ENCODE peak calls at places on chromosomes 7 and 10, in nine cellular contexts. F is HCT116, Y is transverse colon, H is body of pancreas, J is IMR-90, U is sigmoid colon, B is spleen, I is endothelial cell of umbilical vein, E is heart left ventricle. T is an unnamed sample.

GRCh38 chr7:81244213-81244612 is 325.4 kb upstream of the SEMA3C start:
- DNase-seq in F (peak), Y (no peak), H (no peak), J (peak), U (no peak), B (no peak), I (peak), E (no peak), T (no peak)

GRCh38 chr7:136964347-136964746 is 95.9 kb downstream of the CHRM2 start:
- DNase-seq in F (no peak), Y (no peak), H (no peak), J (no peak), U (no peak), B (no peak), I (peak), E (no peak), T (no peak)

GRCh38 chr7:46454796-46455195 is 533.7 kb upstream of the IGFBP3 start:
- DNase-seq in F (no peak), Y (no peak), H (no peak), J (peak), U (no peak), B (no peak), I (no peak), E (no peak), T (no peak)

GRCh38 chr10:100528123-100528884 is 1.4 kb downstream of the NDUFB8 start:
- DNase-seq in F (no peak), Y (no peak), H (no peak), J (no peak), U (no peak), B (no peak), I (peak), E (no peak), T (no peak)

GRCh38 chr10:132836248-132836831 is 50.4 kb upstream of the NKX6-2 start:
- DNase-seq in F (no peak), Y (no peak), H (peak), J (no peak), U (peak), B (peak), I (no peak), E (peak), T (no peak)

GRCh38 chr10:15245530-15245929 is 77.0 kb upstream of the NMT2 start:
- DNase-seq in F (peak), Y (no peak), H (no peak), J (no peak), U (no peak), B (no peak), I (peak), E (no peak), T (no peak)

GRCh38 chr7:875476-876076 is 778 bp upstream of the GET4 start:
- DNase-seq in F (no peak), Y (peak), H (peak), J (no peak), U (no peak), B (peak), I (no peak), E (no peak), T (no peak)

GRCh38 chr10:42112331-42113157 is 525.8 kb downstream of the ZNF33B start:
- DNase-seq in F (no peak), Y (no peak), H (no peak), J (no peak), U (no peak), B (no peak), I (no peak), E (no peak), T (no peak)

GRCh38 chr10:18142151-18142550 is 1.9 kb downstream of the CACNB2 start:
- DNase-seq in F (no peak), Y (no peak), H (no peak), J (no peak), U (no peak), B (no peak), I (no peak), E (no peak), T (no peak)

GRCh38 chr7:79504607-79505389 is 51.3 kb upstream of the MAGI2 start:
- DNase-seq in F (peak), Y (no peak), H (no peak), J (peak), U (no peak), B (no peak), I (peak), E (no peak), T (no peak)

GRCh38 chr7:79507161-79507560 is 53.7 kb upstream of the MAGI2 start:
- DNase-seq in F (no peak), Y (no peak), H (no peak), J (no peak), U (no peak), B (no peak), I (no peak), E (no peak), T (no peak)

GRCh38 chr7:79497728-79498127 is 44.3 kb upstream of the MAGI2 start:
- DNase-seq in F (no peak), Y (no peak), H (no peak), J (no peak), U (no peak), B (no peak), I (no peak), E (no peak), T (no peak)

GRCh38 chr7:79506481-79506880 is 53.0 kb upstream of the MAGI2 start:
- DNase-seq in F (no peak), Y (no peak), H (no peak), J (peak), U (no peak), B (no peak), I (no peak), E (no peak), T (no peak)

GRCh38 chr7:79502151-79502550 is 48.7 kb upstream of the MAGI2 start:
- DNase-seq in F (no peak), Y (no peak), H (no peak), J (no peak), U (no peak), B (no peak), I (peak), E (no peak), T (no peak)
- TF ChIP-seq CTCF in F (peak), Y (peak), H (no peak), J (no peak), U (no peak), B (no peak), I (peak), E (no peak), T (peak)

GRCh38 chr10:44998146-44998631 is 2.5 kb upstream of the ZNF22 start:
- DNase-seq in F (no peak), Y (no peak), H (no peak), J (peak), U (peak), B (no peak), I (no peak), E (no peak), T (peak)
- H3K27ac ChIP-seq in F (no peak), Y (peak), H (peak), J (peak), U (peak), B (peak), I (no peak), E (peak), T (no peak)

DNA sequence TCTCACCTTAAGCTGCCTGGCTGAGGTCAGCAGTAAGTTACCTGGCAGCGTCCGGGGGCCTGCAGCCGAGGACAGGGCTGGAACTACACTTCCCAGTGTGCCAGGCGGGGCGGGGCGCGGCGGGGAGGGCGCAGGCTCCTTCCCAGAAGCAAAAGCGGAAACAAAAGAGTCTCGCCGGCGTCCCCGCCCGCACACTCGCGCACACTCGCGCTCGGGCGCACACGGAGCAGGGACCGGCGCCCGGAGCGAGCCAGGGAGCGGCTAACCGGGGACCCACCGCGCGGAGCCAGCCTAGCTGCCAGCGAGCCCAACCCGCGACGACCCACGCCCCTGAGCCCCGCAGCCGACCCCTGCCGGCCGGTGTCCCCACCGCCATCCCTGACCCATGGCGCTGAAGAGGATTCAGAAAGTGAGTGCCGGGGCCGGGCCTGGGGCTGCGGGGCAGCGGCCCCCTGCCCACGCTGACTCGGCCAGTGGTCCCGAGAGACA is at the start of gene UBE2D1:
- DNase-seq in F (peak), Y (peak), H (peak), J (peak), U (peak), B (peak), I (peak), E (peak), T (peak)
- TF ChIP-seq POLR2A in F (peak), Y (peak), H (peak), J (peak), U (peak), B (peak), I (peak), E (peak), T (no peak)

GRCh38 chr7:56079450-56080185 is 13.1 kb downstream of the PHKG1 start:
- DNase-seq in F (no peak), Y (peak), H (peak), J (peak), U (peak), B (peak), I (peak), E (peak), T (peak)
- TF ChIP-seq CTCF in F (no peak), Y (peak), H (peak), J (peak), U (peak), B (peak), I (peak), E (peak), T (peak)

DNA sequence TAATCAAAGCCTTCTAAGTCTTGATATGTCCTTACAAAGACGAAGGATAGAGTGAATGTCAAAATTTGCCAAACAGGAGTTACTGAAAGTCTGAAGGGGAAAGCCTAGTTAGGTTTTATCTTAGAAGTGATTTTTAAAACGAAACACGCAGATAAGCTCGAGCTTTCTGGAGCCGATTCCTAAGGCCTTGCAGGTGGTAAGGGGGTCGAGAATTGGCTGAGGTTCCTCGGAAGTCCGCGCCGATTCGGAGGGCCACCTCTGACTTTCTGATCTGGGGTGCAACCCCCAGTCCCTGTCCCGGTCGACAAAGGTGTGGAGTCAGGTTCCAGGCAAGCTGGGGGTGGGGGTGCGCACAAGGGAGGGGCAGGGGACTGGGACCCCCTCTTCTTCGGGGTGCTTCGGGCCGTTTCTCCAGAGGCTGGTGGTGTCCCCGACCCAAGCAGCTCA is 730 bp upstream of the CUL1 start:
- DNase-seq in F (no peak), Y (no peak), H (no peak), J (peak), U (peak), B (no peak), I (no peak), E (no peak), T (peak)
- H3K27ac ChIP-seq in F (peak), Y (peak), H (peak), J (peak), U (peak), B (peak), I (peak), E (peak), T (peak)

DNA sequence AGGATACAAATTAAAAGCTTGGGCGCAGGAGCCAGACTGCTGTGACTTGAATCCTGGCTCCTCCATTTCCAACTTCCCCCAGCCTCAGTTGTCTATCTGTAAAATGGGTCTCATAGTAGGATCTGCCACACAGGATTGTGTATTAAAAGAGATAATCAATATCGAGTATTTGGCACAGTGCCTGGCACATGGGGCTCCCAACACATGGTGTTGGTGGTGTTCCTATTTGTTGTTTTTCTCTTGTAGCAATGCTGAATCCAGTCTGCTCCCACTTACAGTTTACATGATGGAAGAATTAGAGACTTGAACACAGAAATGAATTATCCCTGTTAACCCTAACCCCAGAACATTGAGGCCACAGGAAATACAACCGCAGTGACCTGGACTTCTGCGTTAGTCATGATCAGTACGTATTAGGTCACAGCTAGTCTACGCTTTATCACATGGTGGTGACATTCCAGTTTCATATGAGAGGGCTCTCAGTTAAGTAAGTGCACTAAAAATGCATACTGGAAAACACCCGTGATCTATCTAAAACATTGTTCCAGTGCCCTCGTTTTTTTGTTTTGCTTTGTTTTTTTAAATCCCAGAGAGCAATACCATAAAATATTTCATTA is 169.5 kb upstream of the KLF14 start:
- DNase-seq in F (no peak), Y (no peak), H (peak), J (peak), U (no peak), B (no peak), I (peak), E (no peak), T (no peak)
- TF ChIP-seq POLR2A in F (peak), Y (no peak), H (no peak), J (no peak), U (no peak), B (no peak), I (no peak), E (no peak), T (no peak)

DNA sequence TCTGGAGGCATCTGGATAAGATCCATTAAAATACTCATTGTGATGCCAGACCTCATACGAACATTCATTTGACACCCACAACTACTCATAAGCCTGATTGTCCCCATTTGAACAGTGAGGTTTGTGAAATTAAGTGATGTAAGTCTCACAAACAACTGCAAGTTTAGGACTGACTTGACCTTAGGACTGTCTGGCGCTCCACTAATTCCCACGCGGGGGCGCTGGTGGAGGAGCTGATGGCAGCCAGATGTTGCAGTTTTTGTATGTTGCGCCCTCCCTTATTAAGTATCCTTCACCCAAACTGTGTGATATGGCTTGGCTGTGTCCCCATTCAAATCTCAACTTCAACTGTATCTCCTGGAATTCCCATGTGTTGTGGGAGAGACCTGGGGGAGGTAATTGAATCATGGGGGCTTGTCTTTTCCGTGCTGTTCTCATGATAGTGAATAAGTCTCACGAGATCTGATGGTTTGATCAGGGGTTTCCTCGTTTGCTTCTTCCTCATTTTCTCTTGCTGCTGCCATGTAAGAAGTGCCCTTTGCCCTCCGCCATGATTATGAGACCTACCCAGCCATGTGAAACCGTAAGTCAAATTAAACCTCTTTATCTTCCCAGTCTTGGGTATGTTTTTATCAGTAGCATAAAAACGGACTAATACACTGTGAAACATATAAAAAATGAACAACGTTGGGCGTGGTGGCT is 20.3 kb upstream of the TIAL1 start:
- DNase-seq in F (no peak), Y (no peak), H (no peak), J (no peak), U (no peak), B (peak), I (no peak), E (no peak), T (no peak)
- TF ChIP-seq CTCF in F (peak), Y (no peak), H (no peak), J (peak), U (no peak), B (no peak), I (no peak), E (no peak), T (no peak)

GRCh38 chr10:90504172-90504571 is 353.7 kb downstream of the HTR7 start:
- DNase-seq in F (no peak), Y (no peak), H (no peak), J (no peak), U (no peak), B (no peak), I (no peak), E (no peak), T (no peak)
- H3K27ac ChIP-seq in F (no peak), Y (no peak), H (no peak), J (no peak), U (no peak), B (no peak), I (no peak), E (no peak), T (no peak)

GRCh38 chr10:97497572-97498075 is 598 bp downstream of the MMS19 start:
- DNase-seq in F (peak), Y (peak), H (peak), J (peak), U (peak), B (peak), I (peak), E (peak), T (peak)
- TF ChIP-seq POLR2A in F (peak), Y (no peak), H (no peak), J (peak), U (peak), B (no peak), I (peak), E (no peak), T (no peak)

T was measured in testis.